ENCODE peak calls at places on chromosomes 11 and 22, in eight cellular contexts. One of them, this sample, is unnamed.

GRCh38 chr22:24157783-24158170 is 23.5 kb upstream of the SUSD2 start:
- DNase-seq in lower lobe of right lung: no peak
- DNase-seq in sigmoid colon: no peak
- DNase-seq in right lobe of liver: no peak
- DNase-seq in BE2C: no peak
- DNase-seq in bronchial epithelial cell: no peak
- DNase-seq in lung: no peak
- DNase-seq in GM12865: peak
- DNase-seq in this sample: no peak

GRCh38 chr11:113773092-113773415 is 438 bp downstream of the ZW10 start:
- DNase-seq in lower lobe of right lung: peak
- DNase-seq in sigmoid colon: peak
- DNase-seq in right lobe of liver: no peak
- DNase-seq in BE2C: peak
- DNase-seq in bronchial epithelial cell: peak
- DNase-seq in lung: no peak
- DNase-seq in GM12865: no peak
- DNase-seq in this sample: peak

GRCh38 chr11:2531987-2532703 is 87.3 kb downstream of the KCNQ1 start:
- DNase-seq in lower lobe of right lung: peak
- DNase-seq in sigmoid colon: no peak
- DNase-seq in right lobe of liver: peak
- DNase-seq in BE2C: no peak
- DNase-seq in bronchial epithelial cell: no peak
- DNase-seq in lung: no peak
- DNase-seq in GM12865: no peak
- DNase-seq in this sample: no peak

GRCh38 chr11:105226062-105226461 is 86.5 kb upstream of the CARD18 start:
- DNase-seq in lower lobe of right lung: no peak
- DNase-seq in sigmoid colon: no peak
- DNase-seq in right lobe of liver: no peak
- DNase-seq in BE2C: no peak
- DNase-seq in bronchial epithelial cell: no peak
- DNase-seq in lung: no peak
- DNase-seq in GM12865: no peak
- DNase-seq in this sample: no peak

GRCh38 chr11:8365542-8365941 is 101.9 kb upstream of the LMO1 start:
- DNase-seq in lower lobe of right lung: no peak
- DNase-seq in sigmoid colon: no peak
- DNase-seq in right lobe of liver: no peak
- DNase-seq in BE2C: no peak
- DNase-seq in bronchial epithelial cell: no peak
- DNase-seq in lung: no peak
- DNase-seq in GM12865: no peak
- DNase-seq in this sample: no peak

GRCh38 chr11:12687740-12688139 is 13.5 kb downstream of the TEAD1 start:
- DNase-seq in lower lobe of right lung: no peak
- DNase-seq in sigmoid colon: no peak
- DNase-seq in right lobe of liver: no peak
- DNase-seq in BE2C: no peak
- DNase-seq in bronchial epithelial cell: no peak
- DNase-seq in lung: no peak
- DNase-seq in GM12865: no peak
- DNase-seq in this sample: no peak

GRCh38 chr11:78469905-78470304 is 52.3 kb upstream of the GAB2 start:
- DNase-seq in lower lobe of right lung: no peak
- DNase-seq in sigmoid colon: no peak
- DNase-seq in right lobe of liver: no peak
- DNase-seq in BE2C: no peak
- DNase-seq in bronchial epithelial cell: no peak
- DNase-seq in lung: no peak
- DNase-seq in GM12865: no peak
- DNase-seq in this sample: no peak

GRCh38 chr11:39965701-39966100 is 1493.8 kb downstream of the LRRC4C start:
- DNase-seq in lower lobe of right lung: no peak
- DNase-seq in sigmoid colon: no peak
- DNase-seq in right lobe of liver: no peak
- DNase-seq in BE2C: no peak
- DNase-seq in bronchial epithelial cell: no peak
- DNase-seq in lung: no peak
- DNase-seq in GM12865: no peak
- DNase-seq in this sample: no peak

GRCh38 chr22:41946360-41947180 is at the start of gene CENPM:
- DNase-seq in lower lobe of right lung: peak
- DNase-seq in sigmoid colon: peak
- DNase-seq in right lobe of liver: peak
- DNase-seq in BE2C: peak
- DNase-seq in bronchial epithelial cell: peak
- DNase-seq in lung: peak
- DNase-seq in GM12865: peak
- DNase-seq in this sample: peak
- TF ChIP-seq CTCF in lower lobe of right lung: peak
- TF ChIP-seq CTCF in sigmoid colon: no peak
- TF ChIP-seq CTCF in right lobe of liver: no peak
- TF ChIP-seq CTCF in BE2C: peak
- TF ChIP-seq CTCF in bronchial epithelial cell: no peak
- TF ChIP-seq CTCF in lung: no peak
- TF ChIP-seq CTCF in GM12865: no peak
- TF ChIP-seq CTCF in this sample: peak

GRCh38 chr11:130916910-130917309 is 631 bp upstream of the SNX19 start:
- DNase-seq in lower lobe of right lung: no peak
- DNase-seq in sigmoid colon: no peak
- DNase-seq in right lobe of liver: no peak
- DNase-seq in BE2C: no peak
- DNase-seq in bronchial epithelial cell: no peak
- DNase-seq in lung: no peak
- DNase-seq in GM12865: no peak
- DNase-seq in this sample: no peak
- H3K4me3 ChIP-seq in lower lobe of right lung: peak
- H3K4me3 ChIP-seq in sigmoid colon: peak
- H3K4me3 ChIP-seq in right lobe of liver: peak
- H3K4me3 ChIP-seq in BE2C: peak
- H3K4me3 ChIP-seq in bronchial epithelial cell: peak
- H3K4me3 ChIP-seq in lung: peak
- H3K4me3 ChIP-seq in GM12865: peak
- H3K4me3 ChIP-seq in this sample: peak

GRCh38 chr11:33366918-33367317 is 109.7 kb downstream of the HIPK3 start:
- DNase-seq in lower lobe of right lung: no peak
- DNase-seq in sigmoid colon: no peak
- DNase-seq in right lobe of liver: no peak
- DNase-seq in BE2C: no peak
- DNase-seq in bronchial epithelial cell: no peak
- DNase-seq in lung: no peak
- DNase-seq in GM12865: no peak
- DNase-seq in this sample: no peak
- TF ChIP-seq CTCF in lower lobe of right lung: no peak
- TF ChIP-seq CTCF in sigmoid colon: no peak
- TF ChIP-seq CTCF in right lobe of liver: no peak
- TF ChIP-seq CTCF in BE2C: no peak
- TF ChIP-seq CTCF in bronchial epithelial cell: no peak
- TF ChIP-seq CTCF in lung: no peak
- TF ChIP-seq CTCF in GM12865: no peak
- TF ChIP-seq CTCF in this sample: no peak

DNA sequence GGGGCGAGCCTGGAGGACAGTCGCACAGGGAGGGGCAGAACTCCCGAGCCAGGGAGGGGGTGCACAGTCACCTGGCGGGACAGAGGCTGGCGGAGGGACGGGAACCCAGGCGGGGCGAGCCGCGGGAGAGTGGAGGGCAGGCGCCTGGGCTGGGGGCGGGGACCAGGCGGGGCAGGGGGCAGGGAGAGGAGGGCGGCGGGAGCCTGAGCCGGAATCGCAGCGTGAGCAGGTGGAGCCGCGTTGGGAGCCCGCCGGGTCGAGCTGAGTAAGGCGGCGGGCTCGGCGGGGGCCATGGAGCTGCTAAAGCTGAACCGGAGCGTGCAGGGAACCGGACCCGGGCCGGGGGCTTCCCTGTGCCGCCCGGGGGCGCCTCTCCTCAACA is at the start of gene CCKBR:
- DNase-seq in lower lobe of right lung: peak
- DNase-seq in sigmoid colon: peak
- DNase-seq in right lobe of liver: peak
- DNase-seq in BE2C: no peak
- DNase-seq in bronchial epithelial cell: no peak
- DNase-seq in lung: no peak
- DNase-seq in GM12865: no peak
- DNase-seq in this sample: no peak
- H3K4me3 ChIP-seq in lower lobe of right lung: peak
- H3K4me3 ChIP-seq in sigmoid colon: peak
- H3K4me3 ChIP-seq in right lobe of liver: no peak
- H3K4me3 ChIP-seq in BE2C: no peak
- H3K4me3 ChIP-seq in bronchial epithelial cell: no peak
- H3K4me3 ChIP-seq in lung: no peak
- H3K4me3 ChIP-seq in GM12865: no peak
- H3K4me3 ChIP-seq in this sample: no peak

DNA sequence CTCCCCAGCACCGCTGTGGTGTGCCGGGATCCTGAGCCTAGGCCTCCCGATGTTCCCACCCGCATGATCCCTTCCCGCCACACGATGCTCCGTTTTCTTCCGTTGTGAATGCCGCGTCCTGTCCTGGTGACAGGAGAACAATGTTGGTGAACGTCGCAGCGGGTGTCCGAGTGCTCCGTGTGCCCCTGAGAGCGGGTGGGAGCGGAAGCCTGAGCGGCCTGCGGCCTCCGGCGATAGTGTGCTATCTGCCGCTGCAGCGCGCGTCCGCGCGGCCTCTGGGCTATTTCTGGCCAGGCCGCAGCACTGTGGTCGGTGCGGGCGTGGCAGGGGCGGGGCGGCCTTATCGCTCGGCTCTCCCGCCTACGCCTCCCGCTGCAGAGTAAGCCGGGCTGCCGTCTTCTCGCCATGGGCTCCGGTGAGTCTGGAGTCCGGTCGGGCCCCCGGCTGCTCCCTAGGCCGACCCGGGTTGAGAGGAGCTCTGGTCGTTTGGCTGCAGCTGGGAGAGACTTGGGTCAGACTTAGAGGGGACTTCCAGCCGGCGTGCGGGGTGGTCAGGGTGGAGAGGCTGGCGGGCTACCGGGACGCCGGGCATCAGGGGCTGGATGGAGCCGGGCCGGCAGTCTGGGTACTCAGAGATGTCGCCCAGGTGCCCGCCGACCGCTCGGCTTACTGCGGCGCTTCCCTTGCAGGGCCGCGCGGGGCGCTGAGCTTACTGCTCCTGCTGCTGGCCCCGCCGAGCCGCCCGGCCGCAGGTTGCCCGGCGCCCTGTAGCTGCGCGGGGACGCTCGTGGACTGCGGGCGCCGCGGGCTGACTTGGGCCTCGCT is at the start of gene GP1BB:
- DNase-seq in lower lobe of right lung: peak
- DNase-seq in sigmoid colon: no peak
- DNase-seq in right lobe of liver: peak
- DNase-seq in BE2C: no peak
- DNase-seq in bronchial epithelial cell: no peak
- DNase-seq in lung: no peak
- DNase-seq in GM12865: peak
- DNase-seq in this sample: no peak
- TF ChIP-seq CTCF in lower lobe of right lung: peak
- TF ChIP-seq CTCF in sigmoid colon: no peak
- TF ChIP-seq CTCF in right lobe of liver: no peak
- TF ChIP-seq CTCF in BE2C: no peak
- TF ChIP-seq CTCF in bronchial epithelial cell: no peak
- TF ChIP-seq CTCF in lung: no peak
- TF ChIP-seq CTCF in GM12865: no peak
- TF ChIP-seq CTCF in this sample: no peak

DNA sequence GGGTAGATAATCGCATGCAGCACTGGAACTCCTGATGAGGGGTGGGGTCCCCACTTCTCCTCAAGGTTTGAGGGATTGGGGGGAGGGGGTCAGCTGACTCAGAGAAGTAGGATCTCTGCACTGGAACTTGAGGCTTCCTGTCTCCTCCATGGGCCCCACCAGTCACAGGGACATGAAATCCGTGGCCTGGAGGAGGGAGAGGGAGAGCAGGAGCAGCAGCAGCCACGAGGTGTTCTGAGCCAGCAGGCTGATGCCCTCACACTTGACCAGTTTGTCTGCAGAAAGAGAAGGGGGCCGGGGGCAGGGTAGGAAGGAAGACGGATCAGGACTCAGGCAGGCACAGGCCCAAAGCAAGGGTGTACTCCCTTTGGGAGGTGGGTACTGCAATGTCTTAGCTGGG is 3.7 kb downstream of the THY1 start:
- DNase-seq in lower lobe of right lung: no peak
- DNase-seq in sigmoid colon: no peak
- DNase-seq in right lobe of liver: no peak
- DNase-seq in BE2C: no peak
- DNase-seq in bronchial epithelial cell: no peak
- DNase-seq in lung: no peak
- DNase-seq in GM12865: no peak
- DNase-seq in this sample: no peak
- H3K4me3 ChIP-seq in lower lobe of right lung: no peak
- H3K4me3 ChIP-seq in sigmoid colon: no peak
- H3K4me3 ChIP-seq in right lobe of liver: no peak
- H3K4me3 ChIP-seq in BE2C: no peak
- H3K4me3 ChIP-seq in bronchial epithelial cell: no peak
- H3K4me3 ChIP-seq in lung: no peak
- H3K4me3 ChIP-seq in GM12865: no peak
- H3K4me3 ChIP-seq in this sample: no peak

This sample was measured in foreskin fibroblast.